ENCODE peak calls at places on chromosome 4, in five cellular contexts. V is HFF-Myc, H is WTC11, J is iris pigment epithelial cell, T is anterior cingulate cortex. O is an unnamed sample.

GRCh38 chr4:145679991-145680455 is at the start of gene C4orf51:
- DNase-seq in V (peak), H (no peak), J (peak), T (no peak), O (peak)

GRCh38 chr4:90190510-90190909 is 63.3 kb downstream of the CCSER1 start:
- DNase-seq in V (no peak), H (no peak), J (no peak), T (no peak), O (no peak)

GRCh38 chr4:76856183-76856969 is 41.6 kb downstream of the SOWAHB start:
- DNase-seq in V (peak), H (no peak), J (peak), T (no peak), O (peak)

GRCh38 chr4:107913283-107913899 is 18.0 kb upstream of the CYP2U1 start:
- DNase-seq in V (no peak), H (no peak), J (peak), T (no peak), O (peak)

GRCh38 chr4:147094228-147094627 is 148.6 kb upstream of the TTC29 start:
- DNase-seq in V (no peak), H (peak), J (no peak), T (no peak), O (no peak)

GRCh38 chr4:139297001-139297410 is 4.3 kb upstream of the NAA15 start:
- DNase-seq in V (no peak), H (no peak), J (peak), T (no peak), O (no peak)

GRCh38 chr4:56078866-56079265 is 130.1 kb downstream of the CEP135 start:
- DNase-seq in V (no peak), H (no peak), J (no peak), T (no peak), O (no peak)

GRCh38 chr4:10546-10870 is 42.6 kb upstream of the ZNF595 start:
- DNase-seq in V (no peak), H (no peak), J (no peak), T (no peak), O (no peak)

O was measured in BJ.